ENCODE peak calls at places on chromosomes 13 and 19, in six cellular contexts. O is heart right ventricle, Z is fibroblast of pulmonary artery, R is AG04450, I is GM12878, X is left ventricle myocardium inferior. K is an unnamed sample.

GRCh38 chr13:30736461-30736860 is 1.1 kb downstream of the ALOX5AP start:
- DNase-seq in O (no peak), Z (no peak), R (no peak), I (no peak), X (no peak), K (no peak)

GRCh38 chr19:19670070-19670551 is 1.5 kb downstream of the ZNF101 start:
- DNase-seq in O (no peak), Z (no peak), R (no peak), I (no peak), X (no peak), K (peak; percentile 46)

GRCh38 chr13:101706651-101707050 is 254.2 kb downstream of the ITGBL1 start:
- DNase-seq in O (no peak), Z (peak; percentile 81), R (peak; percentile 84), I (no peak), X (no peak), K (no peak)

GRCh38 chr19:31352782-31353651 is 3.8 kb upstream of the TSHZ3 start:
- DNase-seq in O (no peak), Z (no peak), R (no peak), I (no peak), X (no peak), K (no peak)

GRCh38 chr19:52662631-52663030 is 24.5 kb upstream of the ZNF83 start:
- DNase-seq in O (no peak), Z (no peak), R (no peak), I (no peak), X (no peak), K (no peak)

GRCh38 chr13:34107814-34108213 is 289.9 kb downstream of the RFC3 start:
- DNase-seq in O (no peak), Z (peak; percentile 36), R (no peak), I (no peak), X (no peak), K (no peak)

GRCh38 chr19:30677702-30678101 is 305.5 kb downstream of the ZNF536 start:
- DNase-seq in O (no peak), Z (no peak), R (no peak), I (no peak), X (no peak), K (no peak)

GRCh38 chr19:33960566-33960965 is 163.9 kb downstream of the KCTD15 start:
- DNase-seq in O (no peak), Z (no peak), R (no peak), I (no peak), X (no peak), K (no peak)

GRCh38 chr19:46303345-46303701 is 6.5 kb downstream of the HIF3A start:
- DNase-seq in O (no peak), Z (no peak), R (no peak), I (no peak), X (no peak), K (peak; percentile 36)

GRCh38 chr13:42211704-42212103 is 60.2 kb upstream of the AKAP11 start:
- DNase-seq in O (no peak), Z (no peak), R (no peak), I (no peak), X (no peak), K (no peak)

GRCh38 chr19:55198651-55199050 is 10.7 kb downstream of the PTPRH start:
- DNase-seq in O (no peak), Z (no peak), R (no peak), I (no peak), X (no peak), K (no peak)

GRCh38 chr13:55577082-55577846 is 1563.5 kb upstream of the PRR20A start:
- DNase-seq in O (no peak), Z (no peak), R (no peak), I (no peak), X (no peak), K (no peak)

GRCh38 chr13:27372896-27373295 is 51.5 kb upstream of the GTF3A start:
- DNase-seq in O (no peak), Z (peak; percentile 18), R (no peak), I (no peak), X (no peak), K (no peak)

GRCh38 chr13:112979406-112979902 is 10.4 kb downstream of the MCF2L start:
- DNase-seq in O (no peak), Z (no peak), R (no peak), I (no peak), X (no peak), K (no peak)

GRCh38 chr13:92313382-92313781 is 913.2 kb upstream of the GPC6 start:
- DNase-seq in O (no peak), Z (peak; percentile 27), R (no peak), I (no peak), X (no peak), K (no peak)

GRCh38 chr13:94329754-94330551 is 149.5 kb downstream of the DCT start:
- DNase-seq in O (no peak), Z (peak; percentile 97), R (peak; percentile 70), I (no peak), X (no peak), K (no peak)

GRCh38 chr13:108911807-108912206 is 282.4 kb downstream of the MYO16 start:
- DNase-seq in O (no peak), Z (no peak), R (no peak), I (no peak), X (no peak), K (no peak)

GRCh38 chr19:50205681-50206138 is 2.3 kb downstream of the MYH14 start:
- DNase-seq in O (no peak), Z (no peak), R (no peak), I (no peak), X (no peak), K (no peak)

GRCh38 chr19:58366576-58367430 is 4.3 kb upstream of the ZNF497 start:
- DNase-seq in O (no peak), Z (no peak), R (no peak), I (no peak), X (no peak), K (no peak)

GRCh38 chr13:23631676-23632622 is 61.7 kb downstream of the TNFRSF19 start:
- DNase-seq in O (no peak), Z (peak; percentile 49), R (no peak), I (no peak), X (no peak), K (no peak)
- H3K4me3 ChIP-seq in O (no peak overlapping the region), Z (no peak overlapping the region), R (no peak overlapping the region), I (no peak overlapping the region), X (no peak overlapping the region), K (no peak overlapping the region)

DNA sequence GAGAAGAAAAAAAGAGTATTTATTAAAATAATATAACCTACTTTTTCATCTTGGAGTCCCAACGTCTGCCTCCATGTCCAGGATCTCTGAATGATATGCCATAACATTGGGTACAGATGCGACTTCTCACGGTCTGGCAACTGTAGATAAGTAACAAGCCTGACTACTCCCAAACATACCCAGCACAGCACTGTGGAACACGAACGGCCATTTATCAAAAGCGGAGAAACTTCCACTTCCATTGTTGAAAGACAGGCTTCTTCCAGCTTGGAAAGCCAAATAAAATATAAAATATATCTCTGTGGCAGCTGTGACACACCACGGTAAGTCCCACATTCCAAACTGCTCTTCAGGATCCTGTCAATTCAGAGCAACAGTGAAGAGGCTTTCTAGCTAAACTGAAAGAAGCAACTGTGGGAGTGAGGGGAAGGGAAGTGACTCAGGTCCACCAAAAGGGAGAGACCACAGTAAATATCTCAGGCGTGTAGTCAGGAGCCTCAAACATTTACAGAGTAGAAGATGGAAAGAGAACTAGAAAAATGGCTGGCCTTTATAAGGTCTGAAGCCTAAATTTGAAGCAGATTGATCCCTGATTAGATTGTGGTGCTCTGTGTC is 331.7 kb downstream of the LIG4 start:
- DNase-seq in O (no peak), Z (peak; percentile 60), R (peak; percentile 48), I (no peak), X (no peak), K (no peak)
- H3K4me3 ChIP-seq in O (no peak overlapping the region), Z (peak overlapping the region; percentile 16), R (no peak overlapping the region), I (no peak overlapping the region), X (no peak overlapping the region), K (no peak overlapping the region)

DNA sequence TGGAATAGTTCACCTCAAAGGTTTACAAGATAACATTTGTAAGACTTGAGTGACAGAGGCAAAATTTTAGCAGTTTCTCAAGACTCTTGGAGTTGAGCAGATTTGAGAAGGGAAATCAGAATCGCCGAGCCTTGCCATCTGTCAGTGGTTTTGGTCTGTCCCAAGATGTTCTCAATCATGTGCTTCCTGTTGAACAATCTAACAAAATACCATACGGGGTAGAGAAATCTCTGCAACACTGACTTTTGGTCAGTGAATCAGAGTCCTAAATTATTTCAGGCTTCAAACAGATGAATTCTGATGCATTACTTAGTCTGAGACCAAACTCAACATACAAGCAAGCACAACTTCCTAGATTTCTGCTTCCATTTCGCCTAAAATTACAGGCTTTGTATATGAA is 3.8 kb downstream of the KCTD12 start:
- DNase-seq in O (no peak), Z (peak; percentile 77), R (no peak), I (no peak), X (no peak), K (peak; percentile 60)
- H3K4me3 ChIP-seq in O (peak overlapping the region; percentile 85), Z (peak overlapping the region; percentile 71), R (no peak overlapping the region), I (no peak overlapping the region), X (peak overlapping the region; percentile 94), K (no peak overlapping the region)

DNA sequence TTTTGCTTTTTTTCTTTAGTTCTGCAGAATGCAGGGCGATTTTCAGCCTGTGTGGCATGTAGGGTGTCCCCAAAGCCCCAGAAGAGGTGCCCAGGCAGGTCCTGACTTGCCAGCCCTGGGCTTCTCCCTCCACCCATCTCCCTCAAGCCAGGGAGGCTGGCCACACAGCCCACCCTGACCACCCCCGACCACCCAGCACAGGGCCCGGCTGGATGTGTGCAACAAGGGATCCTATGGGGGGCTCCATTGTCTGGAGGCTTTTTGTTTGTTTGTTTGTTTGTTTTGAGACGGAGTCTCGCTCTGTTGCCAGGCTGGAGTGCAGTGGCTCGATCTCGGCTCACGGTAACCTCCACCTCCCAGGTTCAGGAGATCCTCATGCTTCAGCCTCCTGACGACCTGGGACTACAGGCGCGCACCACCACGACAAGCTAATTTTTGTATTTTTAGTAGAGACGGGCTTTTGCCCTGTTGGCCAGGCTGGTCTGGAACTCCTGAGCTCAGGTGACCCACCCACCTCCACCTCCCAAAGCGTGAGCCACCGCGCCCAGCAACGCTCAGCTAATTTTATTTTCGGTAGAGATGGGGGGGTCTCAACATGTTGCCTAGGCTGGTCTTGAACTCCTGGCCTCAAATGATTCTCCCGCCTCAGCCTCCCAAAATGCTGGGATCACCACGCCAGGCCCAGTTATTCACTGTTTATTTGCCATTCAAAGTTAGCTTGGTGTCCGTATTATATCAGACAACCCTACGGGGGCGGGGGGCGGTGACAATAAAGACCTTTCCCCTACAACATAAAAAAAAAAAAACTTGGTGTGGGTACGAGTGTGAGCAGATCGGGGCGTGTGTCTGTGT is 7.8 kb upstream of the MKNK2 start:
- DNase-seq in O (no peak), Z (no peak), R (no peak), I (no peak), X (no peak), K (no peak)
- H3K4me3 ChIP-seq in O (no peak overlapping the region), Z (no peak overlapping the region), R (no peak overlapping the region), I (no peak overlapping the region), X (no peak overlapping the region), K (no peak overlapping the region)

DNA sequence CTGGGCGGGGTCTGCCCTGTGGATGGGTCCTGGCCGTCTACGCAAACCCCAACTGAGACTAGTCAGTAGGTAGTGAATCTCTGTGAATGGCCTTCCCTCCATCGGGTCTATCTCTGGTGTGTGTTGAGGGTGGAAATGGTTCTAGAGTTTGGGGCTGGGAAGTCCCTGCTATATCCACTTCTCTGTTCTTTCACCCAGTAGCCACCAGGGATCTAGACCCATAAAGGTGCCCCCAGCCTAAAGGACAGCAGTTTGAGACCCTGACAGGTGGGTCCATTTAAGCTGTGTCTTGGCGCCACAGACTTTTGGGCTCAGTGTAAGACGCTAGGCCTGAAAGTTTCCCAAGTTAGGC is 57.7 kb downstream of the ZNF568 start:
- DNase-seq in O (no peak), Z (no peak), R (no peak), I (no peak), X (no peak), K (no peak)
- H3K4me3 ChIP-seq in O (peak overlapping the region; percentile 88), Z (peak overlapping the region; percentile 77), R (peak overlapping the region; percentile 79), I (no peak overlapping the region), X (peak overlapping the region; percentile 85), K (peak overlapping the region; percentile 75)

K was measured in aorta.